ENCODE peak calls at places on chromosome 9, in six cellular contexts. Q is neuronal stem cell, B is HFFc6, T is GM13976, F is left colon, K is body of pancreas. W is an unnamed sample.

GRCh38 chr9:72065076-72065475 is 4.7 kb upstream of the C9orf57 start:
- DNase-seq in Q (no peak), B (no peak), T (no peak), F (no peak), K (no peak), W (no peak)

GRCh38 chr9:137056739-137057407 is 3.0 kb upstream of the ENTPD2 start:
- DNase-seq in Q (no peak), B (no peak), T (no peak), F (peak), K (no peak), W (no peak)

GRCh38 chr9:120344230-120344629 is 235.7 kb downstream of the CDK5RAP2 start:
- DNase-seq in Q (no peak), B (peak), T (no peak), F (no peak), K (no peak), W (no peak)

GRCh38 chr9:129570450-129571297 is 50.2 kb downstream of the C9orf50 start:
- DNase-seq in Q (no peak), B (peak), T (no peak), F (peak), K (peak), W (no peak)

GRCh38 chr9:83296123-83296522 is 233.2 kb upstream of the RASEF start:
- DNase-seq in Q (no peak), B (no peak), T (peak), F (no peak), K (no peak), W (no peak)

GRCh38 chr9:114203410-114204140 is 48.2 kb downstream of the COL27A1 start:
- DNase-seq in Q (no peak), B (peak), T (no peak), F (no peak), K (no peak), W (no peak)

GRCh38 chr9:8648271-8648670 is 848.7 kb upstream of the DMAC1 start:
- DNase-seq in Q (no peak), B (no peak), T (no peak), F (no peak), K (no peak), W (no peak)

GRCh38 chr9:24464321-24464951 is 81.3 kb downstream of the IZUMO3 start:
- DNase-seq in Q (no peak), B (no peak), T (no peak), F (no peak), K (no peak), W (no peak)

GRCh38 chr9:113993838-113994540 is 84.1 kb downstream of the AMBP start:
- DNase-seq in Q (no peak), B (no peak), T (no peak), F (peak), K (peak), W (no peak)

GRCh38 chr9:124805186-124805585 is 28.3 kb downstream of the OLFML2A start:
- DNase-seq in Q (no peak), B (no peak), T (no peak), F (no peak), K (no peak), W (no peak)

GRCh38 chr9:133506653-133507038 is 18.1 kb downstream of the MYMK start:
- DNase-seq in Q (no peak), B (peak), T (no peak), F (no peak), K (peak), W (no peak)

GRCh38 chr9:124074746-124075145 is 63.2 kb downstream of the LHX2 start:
- DNase-seq in Q (no peak), B (no peak), T (no peak), F (no peak), K (no peak), W (no peak)

GRCh38 chr9:91207889-91208651 is 153.6 kb downstream of the AUH start:
- DNase-seq in Q (no peak), B (no peak), T (peak), F (no peak), K (peak), W (no peak)

GRCh38 chr9:128120061-128120740 is 7.3 kb downstream of the PTGES2 start:
- DNase-seq in Q (no peak), B (no peak), T (no peak), F (peak), K (no peak), W (no peak)

GRCh38 chr9:17021379-17021970 is 113.4 kb upstream of the CNTLN start:
- DNase-seq in Q (no peak), B (no peak), T (no peak), F (no peak), K (no peak), W (no peak)

GRCh38 chr9:1938675-1939170 is 76.4 kb upstream of the SMARCA2 start:
- DNase-seq in Q (no peak), B (no peak), T (peak), F (no peak), K (no peak), W (no peak)

GRCh38 chr9:122265265-122265900 is 701 bp downstream of the MRRF start:
- DNase-seq in Q (no peak), B (peak), T (peak), F (no peak), K (no peak), W (peak)

GRCh38 chr9:13934411-13934810 is 379.5 kb downstream of the NFIB start:
- DNase-seq in Q (no peak), B (no peak), T (no peak), F (no peak), K (no peak), W (no peak)

GRCh38 chr9:128685022-128685332 is 4.0 kb upstream of the SET start:
- DNase-seq in Q (no peak), B (no peak), T (no peak), F (no peak), K (no peak), W (no peak)

GRCh38 chr9:9998491-9999287 is 614.1 kb downstream of the PTPRD start:
- DNase-seq in Q (peak), B (no peak), T (no peak), F (no peak), K (no peak), W (no peak)

GRCh38 chr9:93058357-93059096 is at the start of gene SUSD3:
- DNase-seq in Q (peak), B (no peak), T (peak), F (peak), K (peak), W (peak)

GRCh38 chr9:33293782-33294181 is 3.5 kb downstream of the NFX1 start:
- DNase-seq in Q (no peak), B (no peak), T (no peak), F (no peak), K (no peak), W (no peak)

GRCh38 chr9:27382308-27382707 is 85.4 kb upstream of the EQTN start:
- DNase-seq in Q (no peak), B (no peak), T (no peak), F (no peak), K (peak), W (no peak)

GRCh38 chr9:93911871-93912554 is 43.1 kb downstream of the BARX1 start:
- DNase-seq in Q (no peak), B (no peak), T (no peak), F (no peak), K (no peak), W (no peak)

GRCh38 chr9:135711881-135712280 is 9.9 kb downstream of the KCNT1 start:
- DNase-seq in Q (no peak), B (no peak), T (no peak), F (no peak), K (no peak), W (no peak)

GRCh38 chr9:124133752-124134151 is 122.2 kb downstream of the LHX2 start:
- DNase-seq in Q (no peak), B (no peak), T (no peak), F (peak), K (peak), W (no peak)

GRCh38 chr9:12813960-12814876 is 39.4 kb downstream of the LURAP1L start:
- DNase-seq in Q (no peak), B (peak), T (no peak), F (peak), K (peak), W (no peak)

GRCh38 chr9:123807241-123807640 is 122.7 kb downstream of the DENND1A start:
- DNase-seq in Q (no peak), B (no peak), T (no peak), F (no peak), K (no peak), W (no peak)

GRCh38 chr9:91427873-91428272 is 4.2 kb upstream of the NFIL3 start:
- DNase-seq in Q (no peak), B (peak), T (no peak), F (no peak), K (peak), W (no peak)

GRCh38 chr9:92196909-92197308 is 81.7 kb upstream of the SPTLC1 start:
- DNase-seq in Q (no peak), B (peak), T (no peak), F (no peak), K (no peak), W (no peak)

GRCh38 chr9:87465791-87466190 is 31.9 kb upstream of the DAPK1 start:
- DNase-seq in Q (no peak), B (no peak), T (no peak), F (no peak), K (no peak), W (no peak)

GRCh38 chr9:126299706-126300276 is 26.8 kb upstream of the MVB12B start:
- DNase-seq in Q (no peak), B (no peak), T (no peak), F (no peak), K (peak), W (no peak)

GRCh38 chr9:14205463-14205862 is 108.5 kb downstream of the NFIB start:
- DNase-seq in Q (no peak), B (peak), T (no peak), F (no peak), K (no peak), W (no peak)

GRCh38 chr9:137286980-137287383 is 9.5 kb downstream of the TOR4A start:
- DNase-seq in Q (no peak), B (peak), T (peak), F (peak), K (peak), W (no peak)

GRCh38 chr9:131323629-131324028 is 34.1 kb downstream of the PLPP7 start:
- DNase-seq in Q (no peak), B (no peak), T (no peak), F (no peak), K (peak), W (no peak)

GRCh38 chr9:133035669-133036068 is 4.9 kb downstream of the GTF3C5 start:
- DNase-seq in Q (no peak), B (no peak), T (no peak), F (no peak), K (no peak), W (no peak)

GRCh38 chr9:135799261-135799660 is 97.3 kb downstream of the KCNT1 start:
- DNase-seq in Q (no peak), B (no peak), T (no peak), F (no peak), K (no peak), W (no peak)

W was measured in T-helper 17 cell.